ENCODE peak calls at places on chromosome 5, in six cellular contexts. L is suprapubic skin, X is right lobe of liver, A is esophagus squamous epithelium, J is lower lobe of right lung, F is fibroblast of mammary gland. M is an unnamed sample.

GRCh38 chr5:132073231-132074013 is at the start of gene CSF2:
- DNase-seq in L (no peak), X (no peak), A (no peak), J (no peak), F (peak; percentile 22), M (no peak)

GRCh38 chr5:151221574-151221973 is 2.3 kb downstream of the CCDC69 start:
- DNase-seq in L (no peak), X (no peak), A (no peak), J (no peak), F (peak; percentile 43), M (no peak)

GRCh38 chr5:172049226-172049796 is 42.9 kb upstream of the FBXW11 start:
- DNase-seq in L (no peak), X (no peak), A (no peak), J (no peak), F (no peak), M (no peak)

GRCh38 chr5:73120222-73121108 is at the start of gene TMEM171:
- DNase-seq in L (no peak), X (peak; percentile 85), A (no peak), J (peak; percentile 71), F (peak; percentile 35), M (no peak)

GRCh38 chr5:131230406-131230805 is 33.4 kb upstream of the CDC42SE2 start:
- DNase-seq in L (no peak), X (no peak), A (no peak), J (no peak), F (no peak), M (no peak)

GRCh38 chr5:98750693-98751092 is 22.8 kb upstream of the RGMB start:
- DNase-seq in L (no peak), X (no peak), A (no peak), J (no peak), F (no peak), M (no peak)

GRCh38 chr5:4018968-4019766 is 423.5 kb downstream of the IRX1 start:
- DNase-seq in L (no peak), X (no peak), A (no peak), J (no peak), F (peak; percentile 19), M (no peak)

GRCh38 chr5:92265804-92266203 is 882.7 kb upstream of the ARRDC3 start:
- DNase-seq in L (no peak), X (no peak), A (no peak), J (no peak), F (no peak), M (no peak)

GRCh38 chr5:166781729-166782128 is 1509.7 kb upstream of the WWC1 start:
- DNase-seq in L (no peak), X (no peak), A (no peak), J (no peak), F (no peak), M (no peak)

GRCh38 chr5:103035701-103036100 is 84.2 kb downstream of the GIN1 start:
- DNase-seq in L (no peak), X (no peak), A (no peak), J (no peak), F (peak; percentile 67), M (no peak)

GRCh38 chr5:68911840-68912690 is 181.7 kb upstream of the SLC30A5 start:
- DNase-seq in L (no peak), X (no peak), A (no peak), J (no peak), F (peak; percentile 82), M (no peak)

GRCh38 chr5:77847129-77847460 is 71.0 kb upstream of the TBCA start:
- DNase-seq in L (no peak), X (no peak), A (no peak), J (no peak), F (no peak), M (no peak)

GRCh38 chr5:87899109-87900100 is 369.2 kb downstream of the TMEM161B start:
- DNase-seq in L (peak; percentile 52), X (peak; percentile 36), A (no peak), J (no peak), F (peak; percentile 42), M (no peak)

GRCh38 chr5:66143473-66144073 is 527 bp upstream of the SREK1 start:
- DNase-seq in L (no peak), X (no peak), A (no peak), J (no peak), F (no peak), M (no peak)

GRCh38 chr5:61301820-61302563 is 30.1 kb upstream of the ZSWIM6 start:
- DNase-seq in L (peak; percentile 75), X (peak; percentile 72), A (no peak), J (peak; percentile 71), F (peak; percentile 99), M (no peak)

GRCh38 chr5:161007879-161008278 is 155.9 kb upstream of the ATP10B start:
- DNase-seq in L (no peak), X (no peak), A (no peak), J (no peak), F (no peak), M (no peak)

GRCh38 chr5:107985144-107985543 is 314.4 kb upstream of the EFNA5 start:
- DNase-seq in L (no peak), X (peak; percentile 19), A (no peak), J (no peak), F (peak; percentile 18), M (no peak)

DNA sequence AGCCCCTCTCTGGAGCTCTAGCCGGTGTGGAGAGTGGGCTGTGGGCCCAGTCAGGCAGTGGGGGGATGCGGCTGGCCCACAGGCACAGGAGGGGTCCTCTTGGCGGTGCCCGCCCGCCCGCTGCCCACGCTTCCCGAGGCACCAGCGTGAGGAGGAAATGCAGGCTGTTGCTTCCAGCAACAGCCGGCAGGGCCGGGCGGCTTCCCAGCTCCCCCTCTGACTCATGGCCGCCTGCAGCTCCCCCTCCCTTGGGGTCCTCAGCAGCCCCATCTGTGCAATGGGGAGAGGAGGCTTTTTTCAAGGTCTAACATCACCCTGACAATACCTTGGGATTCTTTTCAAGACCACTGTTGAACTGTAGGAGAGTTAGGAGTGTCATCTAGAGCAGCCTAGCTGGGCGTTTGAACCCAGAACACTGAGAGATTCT is 10.4 kb downstream of the CXXC5 start:
- DNase-seq in L (no peak), X (no peak), A (no peak), J (no peak), F (peak; percentile 75), M (no peak)
- TF ChIP-seq CTCF in L (no peak), X (no peak), A (no peak), J (no peak), F (peak; percentile 14), M (no peak)

GRCh38 chr5:97425511-97425910 is 242.5 kb upstream of the RIOK2 start:
- DNase-seq in L (no peak), X (no peak), A (no peak), J (no peak), F (peak; percentile 30), M (no peak)

GRCh38 chr5:97422678-97423077 is 239.6 kb upstream of the RIOK2 start:
- DNase-seq in L (no peak), X (no peak), A (no peak), J (no peak), F (peak; percentile 61), M (no peak)

GRCh38 chr5:97427235-97427634 is 244.2 kb upstream of the RIOK2 start:
- DNase-seq in L (no peak), X (no peak), A (no peak), J (no peak), F (no peak), M (no peak)
- TF ChIP-seq CTCF in L (no peak), X (no peak), A (no peak), J (no peak), F (no peak), M (no peak)

GRCh38 chr5:128693779-128694178 is 155.7 kb upstream of the FBN2 start:
- DNase-seq in L (no peak), X (no peak), A (no peak), J (no peak), F (peak; percentile 20), M (no peak)

GRCh38 chr5:128701301-128701700 is 163.3 kb upstream of the FBN2 start:
- DNase-seq in L (no peak), X (no peak), A (no peak), J (no peak), F (no peak), M (no peak)

GRCh38 chr5:128695791-128696520 is 157.9 kb upstream of the FBN2 start:
- DNase-seq in L (no peak), X (no peak), A (no peak), J (no peak), F (peak; percentile 30), M (no peak)
- TF ChIP-seq CTCF in L (no peak), X (no peak), A (no peak), J (no peak), F (peak; percentile 55), M (no peak)

GRCh38 chr5:154191467-154192261 is 1.1 kb downstream of the GALNT10 start:
- DNase-seq in L (no peak), X (no peak), A (no peak), J (no peak), F (peak; percentile 44), M (no peak)
- TF ChIP-seq CTCF in L (no peak), X (no peak), A (no peak), J (no peak), F (no peak), M (no peak)

GRCh38 chr5:180201051-180201987 is 7.7 kb downstream of the RASGEF1C start:
- DNase-seq in L (no peak), X (no peak), A (no peak), J (no peak), F (peak; percentile 28), M (no peak)
- TF ChIP-seq CTCF in L (no peak), X (no peak), A (no peak), J (peak; percentile 18), F (peak; percentile 34), M (no peak)

DNA sequence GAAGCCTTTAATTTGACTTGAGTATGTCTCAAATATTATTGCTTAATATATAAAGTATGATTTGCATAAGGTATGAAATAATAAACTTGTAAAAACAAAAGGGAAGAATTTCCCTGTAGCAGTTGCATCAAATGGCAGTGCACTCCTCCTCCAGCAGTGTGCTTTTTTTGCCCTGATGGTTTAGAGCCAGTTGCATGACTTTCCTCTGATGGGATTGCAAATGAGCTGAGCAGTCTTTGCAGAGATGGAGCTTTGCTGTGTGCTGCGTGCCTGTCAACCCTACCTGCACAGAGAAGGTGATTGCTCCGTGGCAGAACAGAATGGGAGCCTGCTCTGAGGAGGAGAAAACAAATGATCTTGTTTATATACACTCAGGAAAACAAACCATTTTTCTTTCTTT is 22.7 kb upstream of the CATSPER3 start:
- DNase-seq in L (no peak), X (no peak), A (no peak), J (no peak), F (peak; percentile 6), M (no peak)
- TF ChIP-seq CTCF in L (no peak), X (no peak), A (no peak), J (no peak), F (no peak), M (no peak)

GRCh38 chr5:51414516-51414915 is 31.3 kb downstream of the ISL1 start:
- DNase-seq in L (no peak), X (no peak), A (no peak), J (no peak), F (no peak), M (no peak)

GRCh38 chr5:51411917-51412316 is 28.7 kb downstream of the ISL1 start:
- DNase-seq in L (no peak), X (no peak), A (no peak), J (no peak), F (no peak), M (no peak)

DNA sequence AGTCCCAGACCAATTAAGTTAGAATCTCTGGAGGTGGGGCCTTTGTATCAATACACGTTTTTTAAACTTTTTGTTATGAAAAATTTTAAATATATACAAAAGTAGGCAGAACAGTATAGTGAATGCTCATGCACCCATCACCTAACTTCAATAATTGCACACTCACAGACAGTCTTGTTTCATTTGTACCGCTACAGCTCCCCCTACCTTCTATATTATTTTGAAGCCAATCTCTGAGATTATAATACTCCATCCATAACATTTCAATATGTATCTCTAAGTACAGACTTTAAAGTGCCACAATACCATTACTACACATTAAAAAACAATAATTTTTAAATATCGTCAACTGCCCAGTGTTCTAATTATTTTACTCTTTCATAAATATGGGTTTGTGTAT is 32.9 kb downstream of the ISL1 start:
- DNase-seq in L (no peak), X (no peak), A (no peak), J (no peak), F (no peak), M (no peak)
- TF ChIP-seq CTCF in L (no peak), X (no peak), A (no peak), J (no peak), F (no peak), M (no peak)